ENCODE peak calls at places on chromosomes 4 and X, in eight cellular contexts. Q is neural crest cell, R is GM10248, M is brain microvascular endothelial cell, O is cardiac fibroblast, P is stomach, U is fibroblast of pulmonary artery, J is mammary epithelial cell. C is an unnamed sample.

GRCh38 chr4:175946472-175947116 is 119.0 kb upstream of the WDR17 start:
- DNase-seq in Q (no peak), R (no peak), M (no peak), O (peak; percentile 22), P (no peak), U (peak; percentile 48), J (no peak), C (no peak)

GRCh38 chr4:144894525-144894924 is 203.5 kb downstream of the ANAPC10 start:
- DNase-seq in Q (no peak), R (no peak), M (peak; percentile 88), O (peak; percentile 90), P (no peak), U (peak; percentile 94), J (peak; percentile 87), C (no peak)

GRCh38 chrX:68997461-68997860 is 167.8 kb downstream of the PJA1 start:
- DNase-seq in Q (no peak), R (no peak), M (no peak), O (no peak), P (no peak), U (no peak), J (no peak), C (no peak)

GRCh38 chr4:161359491-161359890 is 804.3 kb downstream of the FSTL5 start:
- DNase-seq in Q (no peak), R (no peak), M (no peak), O (no peak), P (no peak), U (no peak), J (no peak), C (no peak)

GRCh38 chr4:174377613-174378012 is 93.9 kb downstream of the CEP44 start:
- DNase-seq in Q (no peak), R (no peak), M (peak; percentile 52), O (peak; percentile 13), P (no peak), U (peak; percentile 22), J (peak; percentile 17), C (no peak)

GRCh38 chrX:81121513-81122363 is 80.0 kb downstream of the HMGN5 start:
- DNase-seq in Q (peak; percentile 82), R (peak; percentile 79), M (peak; percentile 95), O (peak; percentile 93), P (peak; percentile 91), U (peak; percentile 94), J (peak; percentile 89), C (peak; percentile 88)

GRCh38 chr4:102402223-102402622 is 56.9 kb upstream of the SLC39A8 start:
- DNase-seq in Q (no peak), R (no peak), M (no peak), O (no peak), P (no peak), U (no peak), J (no peak), C (no peak)

GRCh38 chrX:15241258-15241657 is 28.6 kb downstream of the ASB9 start:
- DNase-seq in Q (no peak), R (no peak), M (no peak), O (no peak), P (no peak), U (no peak), J (no peak), C (no peak)

GRCh38 chr4:52869196-52869595 is 7.1 kb downstream of the RASL11B start:
- DNase-seq in Q (no peak), R (no peak), M (no peak), O (peak; percentile 18), P (peak; percentile 26), U (peak; percentile 45), J (no peak), C (no peak)

GRCh38 chr4:53861856-53862610 is 202.4 kb downstream of the CHIC2 start:
- DNase-seq in Q (no peak), R (no peak), M (peak; percentile 70), O (peak; percentile 94), P (no peak), U (peak; percentile 89), J (peak; percentile 67), C (no peak)

GRCh38 chrX:74420194-74421035 is 878 bp upstream of the SLC16A2 start:
- DNase-seq in Q (peak; percentile 26), R (no peak), M (peak; percentile 11), O (peak; percentile 58), P (peak; percentile 64), U (peak; percentile 58), J (peak; percentile 66), C (peak; percentile 22)

GRCh38 chr4:73258668-73259551 is at the start of gene ANKRD17:
- DNase-seq in Q (peak; percentile 84), R (peak; percentile 88), M (peak; percentile 94), O (peak; percentile 95), P (peak; percentile 94), U (peak; percentile 95), J (peak; percentile 94), C (peak; percentile 95)

GRCh38 chr4:73259552-73260140 is 1.0 kb upstream of the ANKRD17 start:
- DNase-seq in Q (peak; percentile 4), R (no peak), M (peak; percentile 24), O (peak; percentile 56), P (no peak), U (no peak), J (no peak), C (peak; percentile 22)

GRCh38 chr4:73257242-73257994 is 1.2 kb downstream of the ANKRD17 start:
- DNase-seq in Q (peak; percentile 58), R (peak; percentile 53), M (peak; percentile 92), O (peak; percentile 92), P (peak; percentile 80), U (peak; percentile 90), J (peak; percentile 78), C (peak; percentile 82)

DNA sequence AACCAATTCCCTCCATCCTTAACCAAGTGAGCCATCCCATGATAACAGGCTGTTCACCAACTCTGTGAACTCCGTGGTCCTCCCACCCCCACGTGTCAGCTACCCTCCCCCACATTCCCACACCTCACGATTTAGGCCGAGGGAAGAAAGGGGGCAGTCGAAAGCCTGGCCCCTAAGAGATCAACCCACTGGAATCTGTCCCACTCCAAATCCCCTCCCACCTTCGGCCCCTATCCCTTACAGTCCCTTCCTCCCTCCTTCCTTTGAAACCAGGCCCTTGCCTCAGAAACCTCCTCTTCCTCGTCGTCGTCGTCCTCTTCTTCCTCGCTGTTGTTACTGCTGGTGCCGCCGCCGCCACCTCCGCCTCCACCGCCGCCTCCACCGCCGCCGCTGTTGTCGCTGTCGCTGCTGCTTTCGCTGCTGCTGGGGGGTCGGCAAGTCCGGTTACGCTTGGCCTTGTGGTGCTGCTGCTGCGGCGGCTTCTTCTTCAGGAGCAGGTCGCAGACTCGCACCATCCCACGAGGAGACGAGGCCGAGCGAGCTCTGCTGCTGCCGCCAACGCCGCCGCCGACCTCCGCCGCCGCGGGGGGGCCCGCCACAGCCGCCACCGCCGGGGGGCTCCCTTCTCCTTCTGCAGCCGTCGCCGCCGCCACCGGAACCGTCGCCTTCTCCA is 467 bp downstream of the ANKRD17 start:
- DNase-seq in Q (no peak), R (no peak), M (peak; percentile 2), O (peak; percentile 27), P (no peak), U (peak; percentile 32), J (peak; percentile 21), C (no peak)
- TF ChIP-seq CTCF in Q (no peak), R (peak; percentile 51), M (no peak), O (peak; percentile 0), P (no peak), U (no peak), J (peak; percentile 15), C (no peak)

GRCh38 chr4:118972167-118972566 is 83.5 kb downstream of the SYNPO2 start:
- DNase-seq in Q (no peak), R (no peak), M (no peak), O (no peak), P (no peak), U (no peak), J (no peak), C (no peak)

GRCh38 chr4:118968813-118969212 is 80.2 kb downstream of the SYNPO2 start:
- DNase-seq in Q (no peak), R (no peak), M (no peak), O (peak; percentile 29), P (no peak), U (no peak), J (no peak), C (no peak)

GRCh38 chr4:118968006-118968405 is 79.4 kb downstream of the SYNPO2 start:
- DNase-seq in Q (no peak), R (peak; percentile 62), M (peak; percentile 88), O (peak; percentile 82), P (peak; percentile 57), U (peak; percentile 92), J (peak; percentile 48), C (peak; percentile 12)

GRCh38 chr4:118967393-118967792 is 78.7 kb downstream of the SYNPO2 start:
- DNase-seq in Q (no peak), R (no peak), M (peak; percentile 33), O (peak; percentile 79), P (no peak), U (peak; percentile 85), J (peak; percentile 50), C (no peak)

DNA sequence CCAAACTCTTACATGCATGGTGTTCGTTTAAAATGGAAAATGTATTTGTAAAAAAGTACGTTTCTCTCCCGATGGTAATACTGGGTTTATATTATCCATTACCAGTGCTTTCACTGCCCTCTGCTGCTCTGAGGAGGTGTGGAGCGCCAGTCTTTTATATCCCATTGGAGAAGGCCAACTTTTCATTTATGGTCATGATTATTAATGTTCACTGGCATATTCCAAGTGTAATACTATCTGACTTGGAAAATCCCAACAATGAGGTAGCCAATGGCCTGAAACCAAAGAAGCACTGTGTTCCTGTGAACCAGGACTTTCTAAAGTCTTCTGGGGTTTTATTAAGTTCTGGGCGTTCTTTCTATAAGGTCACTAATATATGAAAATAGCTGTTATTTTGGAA is 80.7 kb downstream of the SYNPO2 start:
- DNase-seq in Q (no peak), R (no peak), M (peak; percentile 70), O (peak; percentile 77), P (peak; percentile 36), U (peak; percentile 85), J (peak; percentile 62), C (peak; percentile 12)
- TF ChIP-seq CTCF in Q (peak; percentile 67), R (peak; percentile 42), M (peak; percentile 84), O (peak; percentile 65), P (peak; percentile 34), U (peak; percentile 79), J (peak; percentile 76), C (no peak)

DNA sequence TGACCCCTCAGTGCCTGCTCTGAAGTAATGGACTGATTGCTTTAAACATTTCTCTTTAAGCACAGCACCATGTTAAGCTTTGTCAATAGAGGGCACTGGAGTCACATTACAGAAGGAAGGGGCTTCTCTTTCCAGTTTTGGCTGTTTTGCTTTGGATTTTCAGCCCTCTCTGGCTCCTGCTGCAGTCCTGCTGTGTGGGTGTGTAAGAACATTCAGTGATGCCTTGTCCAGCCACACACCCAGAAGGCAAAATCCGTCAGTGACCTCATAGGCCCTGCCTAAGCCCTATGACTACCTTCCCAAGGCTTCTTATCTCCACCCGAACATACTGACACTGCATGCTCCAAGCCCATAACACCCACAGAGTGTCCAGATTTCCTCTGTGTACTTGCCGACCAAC is 215.3 kb upstream of the CTSO start:
- DNase-seq in Q (peak; percentile 5), R (peak; percentile 17), M (peak; percentile 96), O (peak; percentile 87), P (no peak), U (peak; percentile 89), J (peak; percentile 80), C (no peak)
- TF ChIP-seq CTCF in Q (peak; percentile 70), R (peak; percentile 60), M (peak; percentile 81), O (peak; percentile 68), P (no peak), U (peak; percentile 83), J (peak; percentile 67), C (no peak)

DNA sequence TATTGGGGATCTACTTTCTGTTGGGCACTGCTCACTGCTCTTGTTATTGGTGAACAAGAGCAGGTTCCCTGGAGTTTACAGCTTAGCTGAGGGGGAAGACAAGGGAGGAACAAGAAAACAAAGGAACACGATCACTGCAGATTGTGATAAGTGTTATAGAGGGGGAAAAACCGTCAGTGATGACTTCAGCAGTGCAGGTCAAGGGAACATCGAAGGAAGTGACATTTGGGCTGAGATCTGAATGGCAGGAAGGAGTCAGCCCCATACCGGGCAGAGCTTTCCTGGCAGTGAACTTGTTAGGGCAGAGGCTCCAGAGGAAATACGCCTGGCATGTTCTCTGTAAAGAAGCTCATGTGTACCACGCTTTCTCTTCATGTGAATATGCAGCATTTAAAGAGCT is 78.1 kb downstream of the LDB2 start:
- DNase-seq in Q (no peak), R (no peak), M (no peak), O (no peak), P (no peak), U (peak; percentile 55), J (no peak), C (no peak)
- TF ChIP-seq CTCF in Q (no peak), R (no peak), M (no peak), O (no peak), P (no peak), U (no peak), J (no peak), C (no peak)